ENCODE peak calls at places on chromosomes 13 and 19, in four cellular contexts. J is hepatic stellate cell, W is pancreas, Q is cardiac fibroblast. S is an unnamed sample.

GRCh38 chr13:51684076-51684475 is 99.8 kb downstream of the WDFY2 start:
- DNase-seq in Q (peak; percentile 56), J (no peak), W (no peak), S (no peak)

GRCh38 chr19:3575260-3575741 is 2.6 kb downstream of the HMG20B start:
- DNase-seq in W (peak; percentile 12), J (no peak), Q (peak; percentile 51), S (peak; percentile 84)

GRCh38 chr13:61086052-61086451 is 329.6 kb downstream of the PCDH20 start:
- DNase-seq in W (no peak), J (no peak), Q (no peak), S (no peak)

GRCh38 chr13:99979453-99980200 is 2.0 kb upstream of the ZIC2 start:
- DNase-seq in Q (no peak), J (no peak), W (no peak), S (peak; percentile 56)

GRCh38 chr13:47628666-47629065 is 372.4 kb downstream of the SUCLA2 start:
- DNase-seq in J (no peak), Q (peak; percentile 59), W (no peak), S (no peak)

GRCh38 chr13:80276371-80277289 is 64.3 kb downstream of the SPRY2 start:
- DNase-seq in Q (peak; percentile 67), W (no peak), J (no peak), S (peak; percentile 50)

GRCh38 chr19:16185925-16186234 is 670 bp downstream of the FAM32A start:
- DNase-seq in J (peak; percentile 50), Q (peak; percentile 40), W (no peak), S (peak; percentile 31)

GRCh38 chr19:6750062-6750461 is 10.6 kb downstream of the TRIP10 start:
- DNase-seq in Q (no peak), W (no peak), J (no peak), S (no peak)

GRCh38 chr13:58994778-58995177 is 1169.0 kb downstream of the DIAPH3 start:
- DNase-seq in W (no peak), Q (peak; percentile 9), J (no peak), S (no peak)

GRCh38 chr13:28822801-28823200 is 2.7 kb downstream of the MTUS2 start:
- DNase-seq in Q (no peak), W (no peak), J (no peak), S (no peak)

GRCh38 chr13:40876020-40876738 is 86.8 kb downstream of the SLC25A15 start:
- DNase-seq in Q (no peak), W (no peak), J (no peak), S (peak; percentile 90)

GRCh38 chr19:33298146-33298911 is 4.0 kb downstream of the CEBPA start:
- DNase-seq in Q (no peak), W (no peak), J (no peak), S (peak; percentile 81)

S was measured in trophoblast cell.